ENCODE peak calls at places on chromosomes 1 and 21, in ten cellular contexts. O is NCI-H460; B is NCI-H1105; K is type B pancreatic cell; G is DMS153; V is AG09309; P is mucosa of descending colon; N is stimulated activated CD8-positive, alpha-beta memory T cell treated with anti-CD3 and anti-CD28 coated beads, Interleukin-2, amount 100 ng/mL, for 1 hour; X is T-helper 2 cell; Z is HTR-8/SVneo. J is an unnamed sample.

GRCh38 chr1:90835172-90835660 is 118.1 kb upstream of the BARHL2 start:
- DNase-seq in O (no peak), B (no peak), K (no peak), G (no peak), V (no peak), P (no peak), N (no peak), X (no peak), Z (no peak), J (no peak)

GRCh38 chr21:45432575-45433255 is 27.8 kb downstream of the COL18A1 start:
- DNase-seq in O (no peak), B (no peak), K (no peak), G (no peak), V (no peak), P (no peak), N (no peak), X (no peak), Z (no peak), J (no peak)

GRCh38 chr1:28428990-28429520 is 59.5 kb downstream of the PHACTR4 start:
- DNase-seq in O (no peak), B (no peak), K (no peak), G (no peak), V (no peak), P (no peak), N (no peak), X (no peak), Z (no peak), J (no peak)

GRCh38 chr1:58837886-58838285 is 54.0 kb upstream of the JUN start:
- DNase-seq in O (no peak), B (no peak), K (no peak), G (no peak), V (no peak), P (no peak), N (no peak), X (no peak), Z (no peak), J (no peak)

GRCh38 chr1:222750651-222751050 is 13.6 kb downstream of the FAM177B start:
- DNase-seq in O (no peak), B (no peak), K (no peak), G (no peak), V (no peak), P (no peak), N (no peak), X (no peak), Z (no peak), J (no peak)

GRCh38 chr1:25926731-25927496 is 20.7 kb upstream of the STMN1 start:
- DNase-seq in O (no peak), B (peak), K (no peak), G (peak), V (no peak), P (no peak), N (no peak), X (no peak), Z (no peak), J (no peak)

GRCh38 chr1:37537378-37537777 is 16.7 kb downstream of the SNIP1 start:
- DNase-seq in O (no peak), B (no peak), K (no peak), G (no peak), V (no peak), P (no peak), N (no peak), X (no peak), Z (no peak), J (no peak)

GRCh38 chr1:79128726-79129125 is 122.2 kb upstream of the ADGRL4 start:
- DNase-seq in O (peak), B (no peak), K (no peak), G (peak), V (peak), P (no peak), N (no peak), X (no peak), Z (peak), J (no peak)

GRCh38 chr1:156079762-156080597 is 2.3 kb downstream of the MEX3A start:
- DNase-seq in O (no peak), B (no peak), K (no peak), G (no peak), V (no peak), P (no peak), N (no peak), X (no peak), Z (no peak), J (no peak)

GRCh38 chr1:154730251-154730650 is 122.3 kb upstream of the ADAR start:
- DNase-seq in O (peak), B (peak), K (no peak), G (peak), V (no peak), P (no peak), N (no peak), X (no peak), Z (no peak), J (no peak)

GRCh38 chr1:70364439-70364838 is 9.9 kb upstream of the ANKRD13C start:
- DNase-seq in O (no peak), B (no peak), K (no peak), G (no peak), V (no peak), P (no peak), N (no peak), X (no peak), Z (no peak), J (no peak)

GRCh38 chr1:179231923-179232322 is 2.4 kb upstream of the ABL2 start:
- DNase-seq in O (no peak), B (no peak), K (no peak), G (no peak), V (no peak), P (no peak), N (no peak), X (no peak), Z (no peak), J (no peak)

GRCh38 chr1:225878282-225878681 is 3.9 kb downstream of the TMEM63A start:
- DNase-seq in O (no peak), B (no peak), K (no peak), G (peak), V (no peak), P (no peak), N (no peak), X (no peak), Z (no peak), J (no peak)

GRCh38 chr1:91791103-91791502 is 94.8 kb downstream of the TGFBR3 start:
- DNase-seq in O (no peak), B (peak), K (no peak), G (peak), V (no peak), P (no peak), N (no peak), X (no peak), Z (no peak), J (no peak)

GRCh38 chr1:64246294-64246917 is 43.0 kb downstream of the UBE2U start:
- DNase-seq in O (peak), B (peak), K (no peak), G (peak), V (no peak), P (no peak), N (no peak), X (no peak), Z (no peak), J (no peak)

GRCh38 chr1:33008051-33008914 is 28.4 kb downstream of the AK2 start:
- DNase-seq in O (no peak), B (no peak), K (no peak), G (peak), V (no peak), P (no peak), N (no peak), X (no peak), Z (no peak), J (no peak)

GRCh38 chr1:67682659-67683197 is 2.3 kb upstream of the GADD45A start:
- DNase-seq in O (peak), B (no peak), K (no peak), G (no peak), V (peak), P (no peak), N (no peak), X (no peak), Z (no peak), J (no peak)

GRCh38 chr1:153612755-153613331 is at the start of gene S100A16:
- DNase-seq in O (no peak), B (no peak), K (no peak), G (no peak), V (no peak), P (peak), N (no peak), X (no peak), Z (peak), J (peak)

GRCh38 chr1:175633801-175634200 is 109.6 kb downstream of the TNR start:
- DNase-seq in O (no peak), B (no peak), K (no peak), G (no peak), V (no peak), P (no peak), N (no peak), X (no peak), Z (no peak), J (no peak)

GRCh38 chr1:110223127-110223526 is 13.0 kb downstream of the KCNC4 start:
- DNase-seq in O (no peak), B (no peak), K (no peak), G (no peak), V (no peak), P (no peak), N (no peak), X (no peak), Z (no peak), J (no peak)

GRCh38 chr1:21869620-21870121 is 57.6 kb downstream of the LDLRAD2 start:
- DNase-seq in O (peak), B (peak), K (no peak), G (peak), V (peak), P (peak), N (no peak), X (no peak), Z (peak), J (peak)

GRCh38 chr1:196723325-196724185 is 51.1 kb upstream of the CFHR3 start:
- DNase-seq in O (peak), B (peak), K (no peak), G (peak), V (no peak), P (peak), N (no peak), X (no peak), Z (peak), J (no peak)

GRCh38 chr1:182133181-182133580 is 71.7 kb upstream of the ZNF648 start:
- DNase-seq in O (no peak), B (no peak), K (no peak), G (no peak), V (no peak), P (no peak), N (no peak), X (no peak), Z (no peak), J (no peak)

GRCh38 chr1:242546441-242546840 is 21.9 kb upstream of the PLD5 start:
- DNase-seq in O (no peak), B (no peak), K (no peak), G (no peak), V (no peak), P (no peak), N (no peak), X (no peak), Z (no peak), J (no peak)

GRCh38 chr1:16112558-16113555 is 39.4 kb upstream of the FAM131C start:
- DNase-seq in O (no peak), B (no peak), K (no peak), G (no peak), V (no peak), P (no peak), N (no peak), X (no peak), Z (peak), J (no peak)

GRCh38 chr21:41507521-41508414 is at the start of gene TMPRSS2:
- DNase-seq in O (no peak), B (no peak), K (no peak), G (no peak), V (no peak), P (peak), N (no peak), X (no peak), Z (no peak), J (no peak)

GRCh38 chr1:1610796-1611597 is 4.3 kb upstream of the MIB2 start:
- DNase-seq in O (no peak), B (no peak), K (no peak), G (no peak), V (no peak), P (no peak), N (no peak), X (no peak), Z (no peak), J (no peak)

GRCh38 chr1:178581351-178581951 is 68.5 kb downstream of the TEX35 start:
- DNase-seq in O (no peak), B (peak), K (peak), G (no peak), V (no peak), P (peak), N (no peak), X (no peak), Z (no peak), J (no peak)

GRCh38 chr1:54397090-54397591 is 9.1 kb downstream of the SSBP3 start:
- DNase-seq in O (no peak), B (no peak), K (no peak), G (no peak), V (no peak), P (no peak), N (no peak), X (no peak), Z (no peak), J (peak)